ENCODE peak calls at places on chromosomes 3 and 15, in seven cellular contexts. P, B, N, V, Z, T and G are unnamed samples. For H3K4me1 and H3K27me3, the result is how much of the 10 kb centered on the place peaks cover.

GRCh38 chr3:10228248-10228950 is 19.9 kb upstream of the TATDN2 start:
- DNase-seq in P (no peak), B (no peak), N (no peak), V (no peak), Z (peak), T (no peak), G (no peak)

GRCh38 chr15:92751528-92751927 is 96.0 kb upstream of the FAM174B start:
- DNase-seq in P (no peak), B (no peak), N (no peak), V (no peak), Z (peak), T (no peak), G (no peak)

GRCh38 chr3:15633766-15634588 is 32.4 kb downstream of the BTD start:
- DNase-seq in P (no peak), B (peak), N (peak), V (no peak), Z (peak), T (no peak), G (no peak)

GRCh38 chr3:182671942-182672341 is 121.4 kb upstream of the ATP11B start:
- DNase-seq in P (no peak), B (no peak), N (no peak), V (no peak), Z (peak), T (no peak), G (no peak)

GRCh38 chr3:49790626-49791411 is 4.5 kb upstream of the IP6K1 start:
- DNase-seq in P (no peak), B (peak), N (no peak), V (peak), Z (no peak), T (no peak), G (no peak)

GRCh38 chr3:10365791-10366190 is 44.9 kb upstream of the SEC13 start:
- DNase-seq in P (no peak), B (peak), N (no peak), V (no peak), Z (peak), T (no peak), G (no peak)

GRCh38 chr3:11482024-11482423 is 161.7 kb downstream of the VGLL4 start:
- DNase-seq in P (no peak), B (no peak), N (no peak), V (peak), Z (no peak), T (no peak), G (no peak)

GRCh38 chr3:160163259-160163878 is 61.9 kb upstream of the C3orf80 start:
- DNase-seq in P (no peak), B (no peak), N (no peak), V (no peak), Z (no peak), T (no peak), G (no peak)

GRCh38 chr3:190579514-190580137 is 65.7 kb downstream of the IL1RAP start:
- DNase-seq in P (no peak), B (no peak), N (no peak), V (no peak), Z (peak), T (no peak), G (no peak)

GRCh38 chr3:16439163-16439847 is 74.2 kb downstream of the RFTN1 start:
- DNase-seq in P (no peak), B (no peak), N (no peak), V (no peak), Z (no peak), T (no peak), G (no peak)

GRCh38 chr3:29694783-29695182 is 413.9 kb downstream of the RBMS3 start:
- DNase-seq in P (no peak), B (peak), N (no peak), V (no peak), Z (peak), T (no peak), G (no peak)

GRCh38 chr15:84778194-84778593 is 29.8 kb downstream of the ZNF592 start:
- DNase-seq in P (no peak), B (no peak), N (no peak), V (no peak), Z (no peak), T (peak), G (peak)

GRCh38 chr3:127450331-127450730 is 140.2 kb downstream of the TPRA1 start:
- DNase-seq in P (no peak), B (peak), N (peak), V (peak), Z (no peak), T (no peak), G (peak)

DNA sequence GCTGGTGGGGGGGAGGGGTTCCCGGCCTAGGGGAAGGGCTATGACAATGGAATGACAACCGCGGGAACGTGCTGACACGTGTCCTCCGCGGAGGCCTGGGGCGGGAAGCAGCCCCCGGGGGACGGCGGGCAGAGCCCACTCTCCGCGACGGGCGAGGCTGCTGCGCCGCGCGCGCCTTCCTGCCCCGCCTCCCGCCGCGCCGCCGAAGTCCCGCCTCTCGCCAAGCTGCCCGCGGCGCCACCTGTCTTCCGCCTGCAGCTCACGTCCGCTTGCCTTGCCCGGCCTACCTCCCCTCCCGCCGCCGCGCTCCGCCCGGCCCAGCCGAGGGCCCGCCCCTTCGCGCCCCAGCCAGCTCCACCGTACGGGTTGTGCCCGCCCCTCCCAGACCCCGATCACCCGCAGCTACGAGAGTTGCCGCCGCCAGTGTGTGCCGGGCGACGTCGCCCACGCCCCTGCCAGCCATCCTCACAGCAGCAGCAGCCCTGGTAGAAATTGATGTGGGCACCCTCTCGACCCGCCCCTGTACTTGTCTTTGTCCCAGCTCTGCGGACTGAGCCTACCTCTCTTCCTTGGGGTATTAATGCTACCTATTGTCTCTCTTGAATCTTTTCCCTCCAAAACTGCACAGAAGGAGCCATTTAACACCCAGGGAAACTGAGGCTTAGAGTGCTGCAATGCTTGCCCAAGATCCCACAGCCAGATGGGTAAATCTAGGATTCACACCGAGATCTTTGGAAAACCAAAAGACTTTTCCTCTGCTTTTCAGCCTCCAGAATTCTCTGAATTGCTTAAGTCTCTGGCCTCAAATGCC is at the start of gene PARP16:
- DNase-seq in P (peak), B (peak), N (peak), V (peak), Z (peak), T (no peak), G (peak)
- TF ChIP-seq CTCF in P (peak), B (no peak), N (no peak), V (peak), Z (no peak), T (peak), G (peak)

GRCh38 chr15:74779162-74779648 is 2.7 kb upstream of the CSK start:
- DNase-seq in P (no peak), B (no peak), N (no peak), V (no peak), Z (no peak), T (no peak), G (no peak)
- H3K4me1 ChIP-seq in P (under half), B (under half), N (under half), V (under half), Z (under half), T (under half), G (under half)

GRCh38 chr3:173397161-173398110 is at the start of gene NLGN1:
- DNase-seq in P (peak), B (peak), N (peak), V (peak), Z (peak), T (peak), G (peak)

GRCh38 chr3:173395073-173395411 is 2.5 kb upstream of the NLGN1 start:
- DNase-seq in P (no peak), B (no peak), N (no peak), V (no peak), Z (no peak), T (no peak), G (no peak)

GRCh38 chr3:173398111-173398479 is 551 bp downstream of the NLGN1 start:
- DNase-seq in P (no peak), B (peak), N (no peak), V (no peak), Z (no peak), T (peak), G (no peak)

GRCh38 chr3:173396191-173397041 is 1.1 kb upstream of the NLGN1 start:
- DNase-seq in P (no peak), B (peak), N (no peak), V (no peak), Z (no peak), T (no peak), G (no peak)

GRCh38 chr3:173395412-173396181 is 1.9 kb upstream of the NLGN1 start:
- DNase-seq in P (peak), B (peak), N (peak), V (peak), Z (peak), T (peak), G (peak)
- H3K27me3 ChIP-seq in P (under half), B (under half), N (under half), V (under half), Z (under half), T (under half), G (under half)

GRCh38 chr15:59111267-59111666 is 6.3 kb downstream of the CCNB2 start:
- DNase-seq in P (no peak), B (no peak), N (no peak), V (no peak), Z (no peak), T (no peak), G (no peak)

GRCh38 chr15:59104602-59104911 is 389 bp upstream of the CCNB2 start:
- DNase-seq in P (no peak), B (no peak), N (no peak), V (no peak), Z (no peak), T (no peak), G (no peak)

GRCh38 chr15:59104912-59105732 is at the start of gene CCNB2:
- DNase-seq in P (peak), B (peak), N (peak), V (peak), Z (peak), T (peak), G (peak)

GRCh38 chr15:59105839-59106238 is 893 bp downstream of the CCNB2 start:
- DNase-seq in P (no peak), B (peak), N (no peak), V (no peak), Z (no peak), T (no peak), G (no peak)
- TF ChIP-seq CTCF in P (no peak), B (no peak), N (no peak), V (no peak), Z (peak), T (peak), G (no peak)

GRCh38 chr3:45878124-45878523 is 8.2 kb upstream of the CCR9 start:
- DNase-seq in P (no peak), B (no peak), N (no peak), V (no peak), Z (no peak), T (no peak), G (no peak)
- H3K4me1 ChIP-seq in P (under half), B (under half), N (under half), V (under half), Z (under half), T (under half), G (under half)

GRCh38 chr15:74218172-74218885 is 15.7 kb upstream of the STRA6 start:
- DNase-seq in P (no peak), B (no peak), N (no peak), V (no peak), Z (no peak), T (no peak), G (no peak)
- H3K27me3 ChIP-seq in P (under half), B (under half), N (under half), V (under half), Z (under half), T (half or more), G (under half)

DNA sequence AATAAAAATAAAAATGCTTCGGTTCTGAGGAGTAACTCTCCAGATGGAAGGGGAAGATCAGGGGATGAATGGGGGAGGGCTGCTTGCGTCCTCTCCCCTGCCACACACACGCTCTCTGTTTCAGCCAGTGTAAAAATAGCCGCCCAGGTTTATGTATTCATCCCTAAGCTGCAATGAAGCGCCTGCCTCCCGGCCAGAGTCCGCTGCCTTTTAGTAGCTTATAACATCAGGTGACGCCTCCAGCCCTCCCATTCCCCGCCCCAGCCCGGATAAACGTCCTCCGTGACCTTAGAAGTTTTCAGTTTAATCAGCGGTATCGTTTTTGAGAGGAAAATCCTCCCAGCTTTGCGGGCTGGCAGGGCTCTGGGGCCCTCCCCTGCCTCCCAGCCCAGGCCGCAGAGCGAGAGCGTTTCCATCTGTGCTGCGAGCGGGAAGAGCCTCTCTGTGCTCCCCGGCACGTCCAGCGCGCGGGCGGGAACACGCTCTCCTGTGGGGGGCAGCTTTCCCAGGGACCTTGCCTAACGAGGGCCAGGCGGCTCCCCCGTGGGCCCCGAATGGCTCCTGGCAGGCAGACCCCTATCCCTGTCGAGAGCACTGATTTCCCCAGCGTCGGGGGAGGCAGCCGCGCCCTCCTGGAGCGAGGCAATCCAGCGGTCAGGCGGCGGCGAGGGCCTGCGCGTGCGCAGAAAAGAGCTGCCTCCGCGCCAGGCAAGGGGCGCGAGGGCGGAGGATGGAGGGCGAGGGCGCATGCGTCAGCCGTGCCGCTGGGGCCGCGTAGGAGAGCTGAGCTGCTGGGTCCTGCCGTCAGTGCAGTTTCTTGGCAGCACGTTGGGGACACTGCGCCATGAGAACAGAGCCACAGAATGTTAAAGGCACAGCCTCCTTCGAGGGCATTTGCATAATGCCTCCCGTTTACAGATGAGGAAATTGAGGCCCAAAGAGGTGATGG is 71.2 kb downstream of the CCNL1 start:
- DNase-seq in P (peak), B (peak), N (peak), V (peak), Z (peak), T (peak), G (peak)
- TF ChIP-seq CTCF in P (no peak), B (no peak), N (no peak), V (peak), Z (no peak), T (peak), G (no peak)

GRCh38 chr3:52917044-52917443 is 19.7 kb upstream of the STIMATE start:
- DNase-seq in P (no peak), B (no peak), N (no peak), V (no peak), Z (no peak), T (no peak), G (no peak)

GRCh38 chr3:52907497-52907896 is 10.1 kb upstream of the STIMATE start:
- DNase-seq in P (no peak), B (no peak), N (no peak), V (no peak), Z (no peak), T (no peak), G (no peak)

GRCh38 chr3:52915245-52915772 is 18.0 kb upstream of the STIMATE start:
- DNase-seq in P (no peak), B (no peak), N (no peak), V (no peak), Z (no peak), T (no peak), G (no peak)

GRCh38 chr3:52910823-52911222 is 13.5 kb upstream of the STIMATE start:
- DNase-seq in P (no peak), B (no peak), N (no peak), V (no peak), Z (no peak), T (no peak), G (no peak)

DNA sequence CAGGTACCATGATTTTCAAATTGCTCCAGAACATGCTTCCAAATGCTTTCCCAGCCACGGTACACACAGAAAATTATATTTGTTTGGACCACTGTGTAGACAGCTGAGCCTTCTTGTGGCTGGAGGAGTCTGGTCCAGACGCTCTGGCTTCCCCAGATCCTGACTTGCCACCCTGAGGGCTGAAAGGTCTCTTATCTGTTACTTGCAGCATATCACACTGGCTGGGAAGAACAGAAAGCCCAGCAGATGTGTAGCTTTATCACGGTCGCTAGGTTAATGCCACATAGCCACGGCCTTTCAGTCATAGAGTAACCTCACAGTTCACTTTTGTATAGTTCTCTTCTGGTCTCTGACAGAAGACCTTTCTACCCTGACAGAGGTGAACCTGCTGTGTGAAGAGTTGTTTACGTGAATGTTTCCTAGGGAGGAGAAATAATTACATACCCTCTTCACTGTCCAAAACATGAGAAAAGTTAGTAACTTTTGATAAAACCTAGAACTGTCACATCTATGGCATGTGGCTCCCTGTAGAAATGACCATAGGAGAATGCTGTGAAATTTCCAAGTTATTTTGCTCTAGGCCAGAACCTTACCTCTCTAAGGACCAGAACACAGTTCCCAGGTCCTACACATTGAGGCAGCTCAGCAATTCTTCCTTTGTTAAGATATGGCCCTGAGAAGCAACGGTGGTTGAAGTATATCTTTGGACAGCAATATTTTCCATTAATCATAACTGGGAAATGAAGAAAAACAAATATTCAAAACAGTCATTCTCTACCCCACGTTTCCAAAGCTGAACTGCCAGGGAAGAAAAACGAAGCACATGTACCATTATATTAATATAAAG is 15.8 kb upstream of the STIMATE start:
- DNase-seq in P (no peak), B (no peak), N (no peak), V (no peak), Z (no peak), T (no peak), G (no peak)
- H3K4me1 ChIP-seq in P (under half), B (under half), N (under half), V (under half), Z (under half), T (under half), G (under half)

GRCh38 chr15:77684341-77685081 is 51.8 kb upstream of the LINGO1 start:
- DNase-seq in P (no peak), B (peak), N (no peak), V (no peak), Z (no peak), T (no peak), G (no peak)

GRCh38 chr15:77691607-77692006 is 58.9 kb upstream of the LINGO1 start:
- DNase-seq in P (no peak), B (no peak), N (no peak), V (no peak), Z (no peak), T (no peak), G (no peak)

GRCh38 chr15:77689821-77690220 is 57.1 kb upstream of the LINGO1 start:
- DNase-seq in P (no peak), B (peak), N (no peak), V (no peak), Z (no peak), T (no peak), G (no peak)

GRCh38 chr15:77685082-77685815 is 52.5 kb upstream of the LINGO1 start:
- DNase-seq in P (no peak), B (peak), N (no peak), V (no peak), Z (no peak), T (no peak), G (no peak)

GRCh38 chr15:77688270-77689058 is 55.8 kb upstream of the LINGO1 start:
- DNase-seq in P (no peak), B (peak), N (no peak), V (no peak), Z (no peak), T (no peak), G (no peak)
- H3K27me3 ChIP-seq in P (under half), B (under half), N (under half), V (under half), Z (under half), T (under half), G (under half)

DNA sequence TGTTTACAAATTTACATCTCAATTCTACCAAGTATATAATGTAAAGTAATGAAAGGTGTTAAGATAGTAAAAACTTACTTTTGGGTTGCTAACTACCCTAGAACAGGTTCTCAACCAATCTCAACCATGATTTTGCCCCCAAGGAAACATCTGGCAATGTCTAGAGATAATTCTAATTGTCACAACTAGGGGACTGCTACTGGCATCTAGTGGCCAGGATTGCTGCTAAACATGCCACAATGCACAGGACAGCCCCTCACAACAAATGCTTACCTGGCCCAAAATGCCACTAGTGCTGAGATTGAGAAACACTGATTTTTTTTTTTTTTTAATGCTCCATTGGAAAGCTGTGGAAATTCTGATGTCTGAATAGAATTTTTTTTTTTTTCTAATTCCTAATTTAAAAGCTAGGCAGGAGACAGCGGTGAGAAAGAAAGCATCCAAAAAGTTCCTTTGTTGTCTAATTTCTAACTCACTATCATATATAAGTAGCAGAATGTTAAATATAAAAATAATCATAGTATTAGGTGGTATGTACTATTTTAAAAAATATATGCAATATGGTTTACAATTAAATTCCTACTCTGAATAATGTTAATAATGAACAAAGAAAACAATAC is 81.5 kb downstream of the TJP1 start:
- DNase-seq in P (no peak), B (no peak), N (no peak), V (no peak), Z (no peak), T (no peak), G (no peak)
- TF ChIP-seq CTCF in P (no peak), B (peak), N (no peak), V (no peak), Z (no peak), T (no peak), G (no peak)